ENCODE peak calls at places on chromosome 7, in ten cellular contexts. One of them, this sample, is unnamed.

GRCh38 chr7:42137941-42138340 is 99.1 kb downstream of the GLI3 start:
- DNase-seq in astrocyte of the spinal cord: no peak
- DNase-seq in prostate gland: no peak
- DNase-seq in PC-3: no peak
- DNase-seq in uterus: no peak
- DNase-seq in Peyer's patch: no peak
- DNase-seq in esophagus squamous epithelium: no peak
- DNase-seq in AG09309: no peak
- DNase-seq in Caco-2: no peak
- DNase-seq in fibroblast of mammary gland: peak; percentile 18
- DNase-seq in this sample: peak; percentile 14

GRCh38 chr7:30116771-30117170 is 18.0 kb upstream of the MTURN start:
- DNase-seq in Caco-2: no peak
- DNase-seq in Peyer's patch: no peak
- DNase-seq in prostate gland: no peak
- DNase-seq in AG09309: peak; percentile 37
- DNase-seq in astrocyte of the spinal cord: no peak
- DNase-seq in fibroblast of mammary gland: peak; percentile 47
- DNase-seq in esophagus squamous epithelium: no peak
- DNase-seq in PC-3: no peak
- DNase-seq in uterus: no peak
- DNase-seq in this sample: no peak

GRCh38 chr7:113968713-113969112 is 49.9 kb upstream of the PPP1R3A start:
- DNase-seq in Caco-2: no peak
- DNase-seq in Peyer's patch: no peak
- DNase-seq in esophagus squamous epithelium: no peak
- DNase-seq in PC-3: no peak
- DNase-seq in prostate gland: no peak
- DNase-seq in astrocyte of the spinal cord: no peak
- DNase-seq in uterus: no peak
- DNase-seq in AG09309: no peak
- DNase-seq in fibroblast of mammary gland: no peak
- DNase-seq in this sample: no peak

GRCh38 chr7:69772699-69773436 is 174.6 kb downstream of the AUTS2 start:
- DNase-seq in astrocyte of the spinal cord: no peak
- DNase-seq in prostate gland: peak; percentile 29
- DNase-seq in Caco-2: no peak
- DNase-seq in AG09309: no peak
- DNase-seq in uterus: no peak
- DNase-seq in esophagus squamous epithelium: no peak
- DNase-seq in Peyer's patch: no peak
- DNase-seq in fibroblast of mammary gland: no peak
- DNase-seq in PC-3: no peak
- DNase-seq in this sample: no peak

GRCh38 chr7:23235688-23236280 is 10.8 kb upstream of the GPNMB start:
- DNase-seq in Caco-2: no peak
- DNase-seq in PC-3: peak; percentile 90
- DNase-seq in AG09309: no peak
- DNase-seq in Peyer's patch: no peak
- DNase-seq in fibroblast of mammary gland: peak; percentile 98
- DNase-seq in esophagus squamous epithelium: no peak
- DNase-seq in uterus: peak; percentile 36
- DNase-seq in astrocyte of the spinal cord: peak; percentile 46
- DNase-seq in prostate gland: peak; percentile 88
- DNase-seq in this sample: peak; percentile 100

GRCh38 chr7:2632717-2633537 is 1.1 kb downstream of the TTYH3 start:
- DNase-seq in uterus: peak; percentile 65
- DNase-seq in esophagus squamous epithelium: no peak
- DNase-seq in Peyer's patch: peak; percentile 71
- DNase-seq in astrocyte of the spinal cord: peak; percentile 85
- DNase-seq in PC-3: peak; percentile 36
- DNase-seq in fibroblast of mammary gland: peak; percentile 71
- DNase-seq in Caco-2: no peak
- DNase-seq in prostate gland: peak; percentile 37
- DNase-seq in AG09309: peak; percentile 31
- DNase-seq in this sample: peak; percentile 79

GRCh38 chr7:151920533-151920932 is 35.7 kb upstream of the GALNTL5 start:
- DNase-seq in Caco-2: no peak
- DNase-seq in astrocyte of the spinal cord: no peak
- DNase-seq in prostate gland: no peak
- DNase-seq in AG09309: no peak
- DNase-seq in Peyer's patch: no peak
- DNase-seq in fibroblast of mammary gland: no peak
- DNase-seq in esophagus squamous epithelium: no peak
- DNase-seq in uterus: no peak
- DNase-seq in PC-3: no peak
- DNase-seq in this sample: no peak

GRCh38 chr7:149720372-149721083 is 52.9 kb downstream of the ZNF467 start:
- DNase-seq in astrocyte of the spinal cord: no peak
- DNase-seq in esophagus squamous epithelium: no peak
- DNase-seq in Caco-2: peak; percentile 39
- DNase-seq in AG09309: no peak
- DNase-seq in PC-3: no peak
- DNase-seq in prostate gland: peak; percentile 42
- DNase-seq in uterus: no peak
- DNase-seq in Peyer's patch: peak; percentile 34
- DNase-seq in fibroblast of mammary gland: peak; percentile 29
- DNase-seq in this sample: no peak

GRCh38 chr7:103637726-103638125 is 191.7 kb upstream of the SLC26A5 start:
- DNase-seq in esophagus squamous epithelium: no peak
- DNase-seq in prostate gland: no peak
- DNase-seq in AG09309: no peak
- DNase-seq in uterus: no peak
- DNase-seq in Caco-2: no peak
- DNase-seq in PC-3: peak; percentile 69
- DNase-seq in astrocyte of the spinal cord: no peak
- DNase-seq in Peyer's patch: no peak
- DNase-seq in fibroblast of mammary gland: peak; percentile 77
- DNase-seq in this sample: peak; percentile 58

GRCh38 chr7:96663871-96664445 is 45.7 kb downstream of the SEM1 start:
- DNase-seq in PC-3: no peak
- DNase-seq in esophagus squamous epithelium: no peak
- DNase-seq in astrocyte of the spinal cord: no peak
- DNase-seq in AG09309: no peak
- DNase-seq in uterus: no peak
- DNase-seq in Peyer's patch: no peak
- DNase-seq in prostate gland: no peak
- DNase-seq in fibroblast of mammary gland: no peak
- DNase-seq in Caco-2: no peak
- DNase-seq in this sample: no peak

GRCh38 chr7:144830024-144830785 is 5.6 kb downstream of the TPK1 start:
- DNase-seq in prostate gland: no peak
- DNase-seq in AG09309: no peak
- DNase-seq in fibroblast of mammary gland: peak; percentile 51
- DNase-seq in Caco-2: peak; percentile 23
- DNase-seq in uterus: no peak
- DNase-seq in astrocyte of the spinal cord: peak; percentile 60
- DNase-seq in esophagus squamous epithelium: no peak
- DNase-seq in Peyer's patch: peak; percentile 57
- DNase-seq in PC-3: peak; percentile 47
- DNase-seq in this sample: no peak

GRCh38 chr7:81780914-81781693 is 11.3 kb upstream of the HGF start:
- DNase-seq in fibroblast of mammary gland: no peak
- DNase-seq in Caco-2: no peak
- DNase-seq in astrocyte of the spinal cord: no peak
- DNase-seq in esophagus squamous epithelium: no peak
- DNase-seq in AG09309: no peak
- DNase-seq in Peyer's patch: no peak
- DNase-seq in uterus: no peak
- DNase-seq in PC-3: no peak
- DNase-seq in prostate gland: no peak
- DNase-seq in this sample: no peak

GRCh38 chr7:102125127-102125561 is 161.5 kb upstream of the SH2B2 start:
- DNase-seq in fibroblast of mammary gland: peak; percentile 66
- DNase-seq in astrocyte of the spinal cord: peak; percentile 81
- DNase-seq in Peyer's patch: no peak
- DNase-seq in AG09309: peak; percentile 64
- DNase-seq in Caco-2: peak; percentile 24
- DNase-seq in uterus: peak; percentile 82
- DNase-seq in prostate gland: no peak
- DNase-seq in esophagus squamous epithelium: no peak
- DNase-seq in PC-3: peak; percentile 91
- DNase-seq in this sample: peak; percentile 58

GRCh38 chr7:93601363-93601762 is 26.8 kb upstream of the CALCR start:
- DNase-seq in astrocyte of the spinal cord: no peak
- DNase-seq in Peyer's patch: no peak
- DNase-seq in PC-3: peak; percentile 19
- DNase-seq in fibroblast of mammary gland: peak; percentile 3
- DNase-seq in esophagus squamous epithelium: no peak
- DNase-seq in uterus: no peak
- DNase-seq in AG09309: no peak
- DNase-seq in Caco-2: no peak
- DNase-seq in prostate gland: no peak
- DNase-seq in this sample: peak; percentile 5

GRCh38 chr7:92611735-92612134 is 21.5 kb upstream of the FAM133B start:
- DNase-seq in AG09309: no peak
- DNase-seq in esophagus squamous epithelium: no peak
- DNase-seq in astrocyte of the spinal cord: no peak
- DNase-seq in fibroblast of mammary gland: no peak
- DNase-seq in Caco-2: no peak
- DNase-seq in Peyer's patch: no peak
- DNase-seq in uterus: no peak
- DNase-seq in prostate gland: no peak
- DNase-seq in PC-3: no peak
- DNase-seq in this sample: no peak

GRCh38 chr7:67825356-67825755 is 828.7 kb downstream of the TYW1 start:
- DNase-seq in PC-3: no peak
- DNase-seq in astrocyte of the spinal cord: no peak
- DNase-seq in fibroblast of mammary gland: no peak
- DNase-seq in Caco-2: no peak
- DNase-seq in prostate gland: no peak
- DNase-seq in Peyer's patch: no peak
- DNase-seq in AG09309: no peak
- DNase-seq in esophagus squamous epithelium: no peak
- DNase-seq in uterus: no peak
- DNase-seq in this sample: no peak

GRCh38 chr7:121431389-121431788 is 35.3 kb upstream of the FAM3C start:
- DNase-seq in PC-3: no peak
- DNase-seq in Peyer's patch: no peak
- DNase-seq in astrocyte of the spinal cord: no peak
- DNase-seq in uterus: no peak
- DNase-seq in fibroblast of mammary gland: no peak
- DNase-seq in prostate gland: no peak
- DNase-seq in Caco-2: no peak
- DNase-seq in esophagus squamous epithelium: no peak
- DNase-seq in AG09309: no peak
- DNase-seq in this sample: no peak

GRCh38 chr7:24786941-24787340 is 29.7 kb upstream of the GSDME start:
- DNase-seq in AG09309: peak; percentile 93
- DNase-seq in fibroblast of mammary gland: peak; percentile 97
- DNase-seq in uterus: no peak
- DNase-seq in astrocyte of the spinal cord: peak; percentile 94
- DNase-seq in PC-3: peak; percentile 96
- DNase-seq in esophagus squamous epithelium: no peak
- DNase-seq in Peyer's patch: no peak
- DNase-seq in Caco-2: no peak
- DNase-seq in prostate gland: no peak
- DNase-seq in this sample: peak; percentile 97

GRCh38 chr7:108308913-108309312 is 147.3 kb downstream of the NRCAM start:
- DNase-seq in AG09309: no peak
- DNase-seq in fibroblast of mammary gland: peak; percentile 85
- DNase-seq in Peyer's patch: no peak
- DNase-seq in esophagus squamous epithelium: no peak
- DNase-seq in PC-3: no peak
- DNase-seq in astrocyte of the spinal cord: peak; percentile 69
- DNase-seq in uterus: no peak
- DNase-seq in prostate gland: no peak
- DNase-seq in Caco-2: no peak
- DNase-seq in this sample: peak; percentile 77

GRCh38 chr7:7969306-7970112 is 913 bp downstream of the GLCCI1 start:
- DNase-seq in PC-3: peak; percentile 33
- DNase-seq in fibroblast of mammary gland: no peak
- DNase-seq in uterus: peak; percentile 22
- DNase-seq in Peyer's patch: peak; percentile 62
- DNase-seq in AG09309: no peak
- DNase-seq in astrocyte of the spinal cord: peak; percentile 46
- DNase-seq in prostate gland: peak; percentile 23
- DNase-seq in esophagus squamous epithelium: no peak
- DNase-seq in Caco-2: peak; percentile 58
- DNase-seq in this sample: peak; percentile 25

GRCh38 chr7:140475747-140476333 is 3.5 kb downstream of the MKRN1 start:
- DNase-seq in Peyer's patch: no peak
- DNase-seq in Caco-2: peak; percentile 66
- DNase-seq in AG09309: peak; percentile 4
- DNase-seq in PC-3: peak; percentile 79
- DNase-seq in fibroblast of mammary gland: peak; percentile 38
- DNase-seq in uterus: peak; percentile 40
- DNase-seq in prostate gland: peak; percentile 51
- DNase-seq in astrocyte of the spinal cord: peak; percentile 39
- DNase-seq in esophagus squamous epithelium: no peak
- DNase-seq in this sample: peak; percentile 56
- H3K4me3 ChIP-seq in Peyer's patch: no peak overlapping the region
- H3K4me3 ChIP-seq in Caco-2: no peak overlapping the region
- H3K4me3 ChIP-seq in AG09309: no peak overlapping the region
- H3K4me3 ChIP-seq in PC-3: no peak overlapping the region
- H3K4me3 ChIP-seq in fibroblast of mammary gland: no peak overlapping the region
- H3K4me3 ChIP-seq in uterus: no peak overlapping the region
- H3K4me3 ChIP-seq in prostate gland: no peak overlapping the region
- H3K4me3 ChIP-seq in astrocyte of the spinal cord: no peak overlapping the region
- H3K4me3 ChIP-seq in esophagus squamous epithelium: no peak overlapping the region
- H3K4me3 ChIP-seq in this sample: no peak overlapping the region

GRCh38 chr7:76073335-76073990 is 25.6 kb downstream of the MDH2 start:
- DNase-seq in prostate gland: no peak
- DNase-seq in uterus: no peak
- DNase-seq in Caco-2: no peak
- DNase-seq in esophagus squamous epithelium: no peak
- DNase-seq in fibroblast of mammary gland: no peak
- DNase-seq in PC-3: no peak
- DNase-seq in astrocyte of the spinal cord: no peak
- DNase-seq in AG09309: no peak
- DNase-seq in Peyer's patch: no peak
- DNase-seq in this sample: no peak
- TF ChIP-seq CTCF in prostate gland: no peak
- TF ChIP-seq CTCF in uterus: no peak
- TF ChIP-seq CTCF in Caco-2: no peak
- TF ChIP-seq CTCF in esophagus squamous epithelium: no peak
- TF ChIP-seq CTCF in fibroblast of mammary gland: no peak
- TF ChIP-seq CTCF in PC-3: no peak
- TF ChIP-seq CTCF in astrocyte of the spinal cord: no peak
- TF ChIP-seq CTCF in AG09309: no peak
- TF ChIP-seq CTCF in Peyer's patch: no peak
- TF ChIP-seq CTCF in this sample: no peak

GRCh38 chr7:86559096-86559495 is 84.6 kb upstream of the GRM3 start:
- DNase-seq in AG09309: no peak
- DNase-seq in PC-3: no peak
- DNase-seq in Caco-2: no peak
- DNase-seq in Peyer's patch: no peak
- DNase-seq in fibroblast of mammary gland: no peak
- DNase-seq in uterus: no peak
- DNase-seq in prostate gland: no peak
- DNase-seq in esophagus squamous epithelium: no peak
- DNase-seq in astrocyte of the spinal cord: no peak
- DNase-seq in this sample: no peak

GRCh38 chr7:86558680-86559079 is 85.0 kb upstream of the GRM3 start:
- DNase-seq in prostate gland: no peak
- DNase-seq in PC-3: no peak
- DNase-seq in AG09309: no peak
- DNase-seq in uterus: no peak
- DNase-seq in Peyer's patch: no peak
- DNase-seq in fibroblast of mammary gland: no peak
- DNase-seq in Caco-2: no peak
- DNase-seq in astrocyte of the spinal cord: no peak
- DNase-seq in esophagus squamous epithelium: no peak
- DNase-seq in this sample: peak; percentile 56
- H3K4me3 ChIP-seq in prostate gland: no peak overlapping the region
- H3K4me3 ChIP-seq in PC-3: no peak overlapping the region
- H3K4me3 ChIP-seq in AG09309: no peak overlapping the region
- H3K4me3 ChIP-seq in uterus: no peak overlapping the region
- H3K4me3 ChIP-seq in Peyer's patch: no peak overlapping the region
- H3K4me3 ChIP-seq in fibroblast of mammary gland: no peak overlapping the region
- H3K4me3 ChIP-seq in Caco-2: no peak overlapping the region
- H3K4me3 ChIP-seq in astrocyte of the spinal cord: no peak overlapping the region
- H3K4me3 ChIP-seq in esophagus squamous epithelium: no peak overlapping the region
- H3K4me3 ChIP-seq in this sample: no peak overlapping the region

GRCh38 chr7:111312966-111313365 is 222.0 kb downstream of the LRRN3 start:
- DNase-seq in Caco-2: peak; percentile 18
- DNase-seq in fibroblast of mammary gland: peak; percentile 12
- DNase-seq in uterus: no peak
- DNase-seq in PC-3: peak; percentile 29
- DNase-seq in Peyer's patch: no peak
- DNase-seq in prostate gland: no peak
- DNase-seq in astrocyte of the spinal cord: peak; percentile 6
- DNase-seq in esophagus squamous epithelium: no peak
- DNase-seq in AG09309: no peak
- DNase-seq in this sample: peak; percentile 30
- TF ChIP-seq CTCF in Caco-2: no peak
- TF ChIP-seq CTCF in fibroblast of mammary gland: no peak
- TF ChIP-seq CTCF in uterus: no peak
- TF ChIP-seq CTCF in PC-3: peak; percentile 27
- TF ChIP-seq CTCF in Peyer's patch: no peak
- TF ChIP-seq CTCF in prostate gland: no peak
- TF ChIP-seq CTCF in astrocyte of the spinal cord: no peak
- TF ChIP-seq CTCF in esophagus squamous epithelium: no peak
- TF ChIP-seq CTCF in AG09309: no peak
- TF ChIP-seq CTCF in this sample: peak; percentile 15

This sample was measured in epithelial cell of esophagus.